ENCODE peak calls at places on chromosomes 11 and 22, in eight cellular contexts. E is endodermal cell, O is uterus, L is sigmoid colon, V is fibroblast of lung, I is Caco-2, R is lower lobe of right lung, Z is left ventricle myocardium inferior. X is an unnamed sample. For H3K9me3, the result is how much of the 10 kb centered on the place peaks cover.

GRCh38 chr11:16779436-16779835 is 41.0 kb downstream of the C11orf58 start:
- DNase-seq in E (peak), O (no peak), L (no peak), V (no peak), I (no peak), R (peak), Z (no peak), X (no peak)

GRCh38 chr22:44850946-44851345 is 98.6 kb downstream of the ARHGAP8 start:
- DNase-seq in E (peak), O (no peak), L (no peak), V (no peak), I (no peak), R (no peak), Z (no peak), X (no peak)

GRCh38 chr11:102883132-102883531 is 8.3 kb upstream of the MMP12 start:
- DNase-seq in E (no peak), O (no peak), L (no peak), V (no peak), I (no peak), R (no peak), Z (no peak), X (no peak)

GRCh38 chr11:86588566-86589090 is 83.8 kb downstream of the ME3 start:
- DNase-seq in E (peak), O (no peak), L (no peak), V (no peak), I (no peak), R (no peak), Z (no peak), X (no peak)

GRCh38 chr11:78339945-78340344 is 77.7 kb downstream of the GAB2 start:
- DNase-seq in E (no peak), O (no peak), L (no peak), V (no peak), I (no peak), R (no peak), Z (no peak), X (no peak)

GRCh38 chr11:28759311-28759710 is 651.1 kb downstream of the METTL15 start:
- DNase-seq in E (no peak), O (no peak), L (no peak), V (no peak), I (peak), R (no peak), Z (no peak), X (no peak)

GRCh38 chr11:76796511-76797203 is 13.5 kb downstream of the TSKU start:
- DNase-seq in E (peak), O (peak), L (peak), V (no peak), I (no peak), R (no peak), Z (no peak), X (no peak)

GRCh38 chr11:66328307-66329144 is 7.7 kb downstream of the RIN1 start:
- DNase-seq in E (peak), O (peak), L (peak), V (peak), I (peak), R (peak), Z (peak), X (peak)

GRCh38 chr11:8531312-8531711 is 62.7 kb downstream of the STK33 start:
- DNase-seq in E (no peak), O (no peak), L (no peak), V (peak), I (no peak), R (no peak), Z (peak), X (no peak)

GRCh38 chr11:76700177-76701100 is 29.9 kb upstream of the LRRC32 start:
- DNase-seq in E (no peak), O (peak), L (no peak), V (peak), I (peak), R (no peak), Z (no peak), X (no peak)

GRCh38 chr22:46175631-46176030 is 25.3 kb downstream of the PPARA start:
- DNase-seq in E (no peak), O (no peak), L (no peak), V (no peak), I (no peak), R (no peak), Z (no peak), X (no peak)
- H3K9me3 ChIP-seq in E (under half), O (under half), L (under half), V (under half), I (under half), R (under half), Z (under half), X (under half)

DNA sequence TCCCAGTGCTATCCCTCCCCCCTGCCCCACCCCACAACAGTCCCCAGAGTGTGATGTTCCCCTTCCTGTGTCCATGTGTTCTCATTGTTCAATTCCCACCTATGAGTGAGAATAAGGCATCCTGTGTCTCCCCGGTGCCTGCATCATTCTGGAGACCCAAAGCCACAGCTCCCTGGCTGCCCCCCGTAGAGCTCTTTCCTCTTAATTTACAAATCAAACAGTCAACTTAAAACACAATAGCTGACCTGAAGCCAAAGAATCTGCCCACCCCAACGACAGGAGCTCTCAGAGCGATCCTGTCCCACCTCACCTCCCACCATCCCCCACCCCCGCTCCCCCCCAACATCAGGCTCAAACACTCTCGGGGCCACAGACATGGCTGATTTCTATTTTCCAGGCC is 558.3 kb downstream of the BRD1 start:
- DNase-seq in E (peak), O (no peak), L (no peak), V (no peak), I (no peak), R (no peak), Z (no peak), X (no peak)
- H3K9me3 ChIP-seq in E (under half), O (under half), L (under half), V (under half), I (under half), R (under half), Z (under half), X (under half)

GRCh38 chr11:3347127-3347526 is 31.8 kb downstream of the ZNF195 start:
- DNase-seq in E (no peak), O (no peak), L (no peak), V (no peak), I (no peak), R (no peak), Z (no peak), X (no peak)
- H3K9me3 ChIP-seq in E (under half), O (under half), L (under half), V (under half), I (under half), R (under half), Z (under half), X (under half)

GRCh38 chr22:49032821-49033220 is 794.9 kb downstream of the BRD1 start:
- DNase-seq in E (no peak), O (no peak), L (no peak), V (no peak), I (no peak), R (no peak), Z (no peak), X (no peak)

GRCh38 chr22:49034836-49035817 is 792.5 kb downstream of the BRD1 start:
- DNase-seq in E (no peak), O (no peak), L (no peak), V (no peak), I (no peak), R (no peak), Z (no peak), X (no peak)

GRCh38 chr22:49028111-49028510 is 799.6 kb downstream of the BRD1 start:
- DNase-seq in E (no peak), O (no peak), L (no peak), V (no peak), I (no peak), R (peak), Z (no peak), X (no peak)

GRCh38 chr22:49033616-49034015 is 794.1 kb downstream of the BRD1 start:
- DNase-seq in E (no peak), O (no peak), L (no peak), V (no peak), I (no peak), R (no peak), Z (no peak), X (no peak)

GRCh38 chr22:49031746-49032330 is 795.8 kb downstream of the BRD1 start:
- DNase-seq in E (no peak), O (no peak), L (no peak), V (no peak), I (no peak), R (no peak), Z (no peak), X (no peak)
- H3K9me3 ChIP-seq in E (under half), O (under half), L (under half), V (under half), I (under half), R (under half), Z (under half), X (under half)

GRCh38 chr11:55673860-55674259 is 11.9 kb downstream of the OR4C6 start:
- DNase-seq in E (no peak), O (no peak), L (no peak), V (no peak), I (no peak), R (no peak), Z (no peak), X (no peak)
- H3K9me3 ChIP-seq in E (under half), O (under half), L (under half), V (under half), I (under half), R (under half), Z (under half), X (under half)

GRCh38 chr11:58813693-58814092 is 30.8 kb downstream of the GLYATL2 start:
- DNase-seq in E (no peak), O (no peak), L (no peak), V (no peak), I (no peak), R (no peak), Z (no peak), X (no peak)
- H3K9me3 ChIP-seq in E (half or more), O (under half), L (under half), V (under half), I (under half), R (under half), Z (half or more), X (under half)

GRCh38 chr22:47190957-47191323 is 428.5 kb downstream of the TBC1D22A start:
- DNase-seq in E (no peak), O (no peak), L (peak), V (no peak), I (no peak), R (peak), Z (no peak), X (no peak)
- H3K9me3 ChIP-seq in E (under half), O (under half), L (under half), V (under half), I (under half), R (under half), Z (under half), X (under half)

DNA sequence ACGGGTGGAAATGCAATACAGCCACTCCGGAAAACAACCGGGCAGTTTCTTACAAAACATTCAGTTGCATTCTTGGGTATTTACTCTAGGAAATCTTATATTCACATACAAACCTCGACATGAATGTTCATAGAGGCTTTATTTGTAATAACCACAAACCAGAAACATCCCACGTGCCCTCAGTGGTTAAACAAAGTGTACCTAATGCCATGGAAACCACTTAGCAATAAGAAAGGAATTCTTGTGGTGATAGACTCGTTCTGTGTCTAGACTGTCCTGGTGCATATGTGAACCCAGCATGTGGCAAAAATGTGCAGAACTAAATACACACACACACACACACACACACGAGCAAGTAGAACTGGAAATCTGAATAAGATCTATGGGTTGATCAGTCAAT is 1073.3 kb downstream of the TBC1D22A start:
- DNase-seq in E (no peak), O (no peak), L (no peak), V (peak), I (no peak), R (no peak), Z (no peak), X (no peak)
- H3K9me3 ChIP-seq in E (under half), O (under half), L (under half), V (under half), I (under half), R (under half), Z (under half), X (under half)

GRCh38 chr22:29816980-29817379 is 21.1 kb downstream of the ASCC2 start:
- DNase-seq in E (no peak), O (no peak), L (no peak), V (no peak), I (no peak), R (no peak), Z (no peak), X (no peak)
- H3K9me3 ChIP-seq in E (under half), O (under half), L (under half), V (under half), I (under half), R (under half), Z (under half), X (under half)

X was measured in T-helper 17 cell.